ENCODE peak calls at places on chromosome 11, in nine cellular contexts. S is neural progenitor cell, E is GM23248, F is H1, D is HCT116, M is endothelial cell of umbilical vein, Y is IMR-90, X is hepatocyte, P is fibroblast of lung. W is an unnamed sample.

GRCh38 chr11:94731921-94732601 is 36.1 kb upstream of the AMOTL1 start:
- DNase-seq in F (no peak), Y (peak; percentile 91), X (no peak), S (no peak), E (peak; percentile 95), D (no peak), P (peak; percentile 74), M (peak; percentile 38), W (no peak)

GRCh38 chr11:91837649-91838330 is 386.8 kb upstream of the FAT3 start:
- DNase-seq in D (no peak), M (no peak), X (no peak), P (no peak), Y (no peak), F (no peak), S (no peak), E (no peak), W (no peak)

GRCh38 chr11:130798280-130798679 is 118.0 kb downstream of the SNX19 start:
- DNase-seq in M (no peak), D (no peak), E (peak; percentile 97), X (no peak), S (no peak), P (peak; percentile 99), Y (peak; percentile 98), F (no peak), W (no peak)

GRCh38 chr11:47244664-47245350 is 3.8 kb downstream of the ACP2 start:
- DNase-seq in E (no peak), Y (no peak), P (no peak), M (no peak), F (no peak), X (no peak), D (no peak), S (no peak), W (no peak)

GRCh38 chr11:122294041-122294440 is 178.0 kb upstream of the BLID start:
- DNase-seq in D (no peak), P (no peak), M (no peak), X (no peak), Y (no peak), S (no peak), E (no peak), F (no peak), W (no peak)

GRCh38 chr11:62400760-62401159 is 18.1 kb upstream of the SCGB1A1 start:
- DNase-seq in D (no peak), E (peak; percentile 95), Y (peak; percentile 74), X (peak; percentile 84), P (peak; percentile 91), F (no peak), M (no peak), S (no peak), W (no peak)

GRCh38 chr11:65169164-65169641 is 830 bp upstream of the SPDYC start:
- DNase-seq in F (no peak), Y (peak; percentile 55), X (no peak), E (no peak), S (no peak), D (no peak), P (peak; percentile 39), M (peak; percentile 88), W (no peak)

GRCh38 chr11:70759846-70760245 is 361.5 kb downstream of the CTTN start:
- DNase-seq in Y (no peak), P (no peak), M (no peak), S (no peak), D (no peak), F (no peak), E (no peak), X (no peak), W (no peak)

GRCh38 chr11:70220136-70220535 is 17.0 kb downstream of the FADD start:
- DNase-seq in M (no peak), F (no peak), Y (no peak), S (no peak), E (no peak), D (no peak), P (no peak), X (no peak), W (no peak)

GRCh38 chr11:129699711-129700304 is 115.8 kb upstream of the TMEM45B start:
- DNase-seq in S (no peak), M (no peak), E (no peak), Y (no peak), F (no peak), P (no peak), D (no peak), X (no peak), W (no peak)

GRCh38 chr11:133906241-133906640 is 50.5 kb downstream of the IGSF9B start:
- DNase-seq in D (no peak), P (no peak), E (no peak), F (no peak), S (no peak), X (no peak), M (no peak), Y (no peak), W (no peak)

DNA sequence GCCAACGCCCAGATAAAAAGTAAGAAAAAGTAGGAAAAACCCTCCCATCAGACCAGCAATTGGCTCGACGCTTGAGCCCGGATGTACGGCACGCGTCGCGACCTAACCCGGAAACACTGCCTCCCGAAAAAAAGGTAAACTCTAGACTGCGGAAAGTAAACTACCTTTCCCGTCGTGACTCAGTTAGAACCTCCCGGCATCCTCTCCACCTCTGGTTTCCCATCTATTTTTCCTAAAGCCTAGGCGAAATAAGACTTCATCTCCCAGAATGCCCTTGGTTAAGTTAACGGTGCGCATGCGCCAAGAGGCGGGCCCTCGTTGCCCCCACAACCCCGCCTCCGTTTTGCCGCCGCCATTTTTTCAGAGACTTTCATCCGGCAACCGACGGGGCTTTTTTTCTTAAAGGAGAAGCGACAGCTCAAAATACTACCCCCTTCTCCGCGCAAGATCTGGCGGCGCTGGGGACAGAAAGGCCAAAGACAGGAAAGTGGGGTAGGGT is 678 bp upstream of the ZFP91 start:
- DNase-seq in Y (peak; percentile 99), P (peak; percentile 98), M (peak; percentile 99), D (peak; percentile 97), E (peak; percentile 97), F (peak; percentile 91), S (peak; percentile 98), X (peak; percentile 98), W (peak; percentile 94)
- H2AFZ ChIP-seq in Y (peak overlapping the region; percentile 96), P (peak overlapping the region; percentile 28), M (peak overlapping the region; percentile 12), D (no peak overlapping the region), E (peak overlapping the region; percentile 80), F (peak overlapping the region; percentile 44), S (peak overlapping the region; percentile 90), X (peak overlapping the region; percentile 45), W (peak overlapping the region; percentile 21)

GRCh38 chr11:7251487-7251835 is 243 bp upstream of the SYT9 start:
- DNase-seq in Y (no peak), P (no peak), D (no peak), M (peak; percentile 2), F (no peak), E (no peak), X (no peak), S (no peak), W (no peak)

GRCh38 chr11:7254731-7255291 is 3.1 kb downstream of the SYT9 start:
- DNase-seq in X (no peak), Y (no peak), F (no peak), M (no peak), P (no peak), S (no peak), D (no peak), E (no peak), W (no peak)

GRCh38 chr11:7250166-7250565 is 1.5 kb upstream of the SYT9 start:
- DNase-seq in P (no peak), M (no peak), Y (no peak), X (no peak), S (no peak), D (no peak), E (no peak), F (no peak), W (no peak)

GRCh38 chr11:7252683-7253213 is 1.0 kb downstream of the SYT9 start:
- DNase-seq in M (no peak), P (no peak), F (peak; percentile 72), D (no peak), E (no peak), S (peak; percentile 41), X (no peak), Y (no peak), W (no peak)

GRCh38 chr11:7251836-7252682 is at the start of gene SYT9:
- DNase-seq in S (peak; percentile 93), E (peak; percentile 46), X (peak; percentile 66), Y (no peak), D (no peak), M (peak; percentile 42), F (peak; percentile 90), P (peak; percentile 19), W (peak; percentile 63)
- H2AFZ ChIP-seq in S (peak within 1 kb of the TSS; percentile 92), E (peak within 1 kb of the TSS; percentile 71), X (peak within 1 kb of the TSS; percentile 92), Y (peak within 1 kb of the TSS; percentile 86), D (no peak within 1 kb of the TSS), M (peak within 1 kb of the TSS; percentile 29), F (peak within 1 kb of the TSS; percentile 97), P (peak within 1 kb of the TSS; percentile 59), W (peak within 1 kb of the TSS; percentile 91)

DNA sequence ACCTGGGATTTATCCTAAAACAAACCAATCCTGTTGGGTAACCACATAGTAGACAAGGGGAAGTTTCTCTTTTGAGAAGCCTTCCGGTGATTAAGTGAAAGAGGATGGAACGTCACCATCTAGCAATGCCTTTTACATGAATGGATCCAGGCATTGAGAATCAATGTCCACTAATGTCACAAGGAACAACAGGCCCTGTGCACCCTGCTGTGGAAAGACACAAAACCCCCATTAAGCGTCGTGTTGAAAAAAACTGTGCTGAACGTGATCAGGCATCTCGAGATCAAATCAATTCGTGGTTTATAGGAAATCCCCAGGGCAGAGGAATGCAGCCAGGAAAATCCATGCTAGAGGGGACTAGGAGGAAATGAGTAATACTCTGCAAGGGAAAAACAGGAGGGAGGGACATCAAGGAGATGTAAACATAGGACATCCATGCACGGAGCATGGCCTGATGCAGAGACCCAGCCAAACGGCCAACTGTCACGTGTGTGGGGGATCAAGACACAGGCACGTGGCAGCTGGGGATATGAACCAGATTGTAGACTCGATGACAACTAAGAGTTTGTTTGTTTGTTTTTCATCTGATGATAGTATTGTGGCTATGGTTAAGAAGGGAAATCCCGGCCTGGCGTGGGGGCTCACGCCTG is 38.6 kb upstream of the CARS1 start:
- DNase-seq in F (peak; percentile 27), X (peak; percentile 39), D (no peak), E (peak; percentile 85), S (peak; percentile 69), M (peak; percentile 98), P (peak; percentile 81), Y (peak; percentile 91), W (no peak)
- H2AFZ ChIP-seq in F (no peak overlapping the region), X (no peak overlapping the region), D (no peak overlapping the region), E (no peak overlapping the region), S (no peak overlapping the region), M (peak overlapping the region; percentile 55), P (peak overlapping the region; percentile 63), Y (peak overlapping the region; percentile 80), W (no peak overlapping the region)

GRCh38 chr11:117171648-117172051 is 6.9 kb upstream of the SIDT2 start:
- DNase-seq in X (peak; percentile 42), E (peak; percentile 49), M (no peak), Y (peak; percentile 54), S (peak; percentile 46), P (peak; percentile 62), D (no peak), F (no peak), W (no peak)
- H2AFZ ChIP-seq in X (no peak overlapping the region), E (no peak overlapping the region), M (no peak overlapping the region), Y (no peak overlapping the region), S (no peak overlapping the region), P (no peak overlapping the region), D (no peak overlapping the region), F (no peak overlapping the region), W (no peak overlapping the region)

DNA sequence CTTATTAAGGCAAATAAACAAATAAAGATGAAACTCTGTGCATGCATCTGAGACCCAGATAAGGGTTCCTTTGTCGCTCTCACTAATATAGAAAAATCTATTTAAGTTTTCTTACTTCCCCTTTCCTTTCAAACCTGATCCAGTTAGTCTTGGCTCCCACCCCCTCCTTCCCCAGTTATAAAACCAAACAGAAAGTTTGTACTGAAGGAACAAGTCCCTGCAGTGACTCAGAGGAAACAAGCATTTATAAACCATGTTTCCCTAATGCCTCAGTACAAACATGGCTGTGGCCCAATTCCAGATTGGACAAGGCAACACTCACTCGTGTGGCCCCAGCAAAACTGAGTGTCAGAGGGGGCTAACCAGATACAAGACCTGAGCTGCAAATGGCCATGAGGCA is 65.5 kb upstream of the ARHGAP20 start:
- DNase-seq in F (no peak), P (peak; percentile 72), M (peak; percentile 95), E (peak; percentile 73), D (no peak), Y (peak; percentile 87), S (no peak), X (no peak), W (no peak)
- H2AFZ ChIP-seq in F (no peak overlapping the region), P (peak overlapping the region; percentile 68), M (peak overlapping the region; percentile 53), E (no peak overlapping the region), D (no peak overlapping the region), Y (peak overlapping the region; percentile 82), S (no peak overlapping the region), X (peak overlapping the region; percentile 37), W (no peak overlapping the region)

W was measured in MM.1S.